ENCODE peak calls at places on chromosomes 4 and X, in seven cellular contexts. G, J, B, C, W, X and E are unnamed samples.

GRCh38 chr4:102809190-102809589 is 18.2 kb downstream of the UBE2D3 start:
- DNase-seq in W (no peak), C (no peak), J (no peak), X (no peak), B (no peak), G (no peak), E (no peak)

GRCh38 chr4:20352172-20352431 is 100.4 kb downstream of the SLIT2 start:
- DNase-seq in X (no peak), G (no peak), B (no peak), J (no peak), W (no peak), C (no peak), E (no peak)

GRCh38 chr4:139184129-139184528 is 7.1 kb upstream of the ELF2 start:
- DNase-seq in C (peak), G (no peak), W (no peak), X (no peak), B (no peak), J (peak), E (no peak)

GRCh38 chr4:168218663-168219062 is 99.9 kb downstream of the DDX60 start:
- DNase-seq in B (no peak), J (peak), G (no peak), X (no peak), W (no peak), C (no peak), E (no peak)

GRCh38 chr4:188781655-188782054 is 642.4 kb downstream of the TRIML1 start:
- DNase-seq in X (no peak), C (no peak), J (no peak), G (no peak), W (no peak), B (peak), E (no peak)

GRCh38 chr4:176818531-176818930 is 25.8 kb upstream of the VEGFC start:
- DNase-seq in J (peak), X (no peak), G (no peak), B (no peak), C (no peak), W (no peak), E (no peak)

GRCh38 chr4:1786544-1787362 is 6.3 kb upstream of the FGFR3 start:
- DNase-seq in B (no peak), X (no peak), C (no peak), J (no peak), W (no peak), G (no peak), E (no peak)

GRCh38 chr4:110641218-110641617 is 18.3 kb upstream of the PITX2 start:
- DNase-seq in C (no peak), G (no peak), J (no peak), B (no peak), X (no peak), W (no peak), E (no peak)

GRCh38 chrX:11663875-11664210 is 1.9 kb downstream of the ARHGAP6 start:
- DNase-seq in G (no peak), X (no peak), B (no peak), W (no peak), J (no peak), C (no peak), E (no peak)

GRCh38 chr4:132101526-132101925 is 1047.6 kb upstream of the PCDH10 start:
- DNase-seq in J (no peak), W (no peak), C (no peak), B (no peak), G (no peak), X (no peak), E (no peak)

GRCh38 chr4:4860803-4861591 is 1.5 kb downstream of the MSX1 start:
- DNase-seq in B (no peak), C (no peak), G (no peak), X (no peak), W (no peak), J (peak), E (peak)

GRCh38 chr4:143186202-143186601 is 1.5 kb downstream of the USP38 start:
- DNase-seq in B (no peak), X (no peak), C (no peak), G (no peak), J (peak), W (no peak), E (no peak)

GRCh38 chrX:130158311-130158710 is 7.3 kb downstream of the AIFM1 start:
- DNase-seq in X (no peak), W (no peak), B (no peak), G (no peak), J (no peak), C (no peak), E (no peak)

GRCh38 chrX:69031181-69031580 is 134.1 kb downstream of the PJA1 start:
- DNase-seq in W (no peak), J (no peak), B (no peak), X (no peak), C (no peak), G (no peak), E (no peak)

GRCh38 chrX:15947648-15948317 is 93.2 kb upstream of the AP1S2 start:
- DNase-seq in B (no peak), G (no peak), C (no peak), J (peak), X (no peak), W (no peak), E (no peak)

GRCh38 chr4:15963001-15963451 is at the start of gene FGFBP2:
- DNase-seq in C (no peak), X (no peak), G (peak), J (peak), B (peak), W (peak), E (no peak)

GRCh38 chrX:153879741-153880439 is 6.1 kb downstream of the L1CAM start:
- DNase-seq in G (no peak), J (no peak), W (no peak), B (no peak), X (no peak), C (no peak), E (no peak)

GRCh38 chrX:123878177-123878576 is 18.3 kb downstream of the XIAP start:
- DNase-seq in G (no peak), W (peak), B (no peak), X (no peak), J (peak), C (no peak), E (no peak)

GRCh38 chr4:47824844-47825243 is 13.0 kb downstream of the CORIN start:
- DNase-seq in B (no peak), J (no peak), W (no peak), G (no peak), C (no peak), X (no peak), E (no peak)

GRCh38 chrX:132219343-132219768 is at the start of gene RAP2C:
- DNase-seq in W (peak), C (peak), G (peak), B (peak), X (peak), J (peak), E (peak)

GRCh38 chrX:40483502-40483901 is 97.3 kb upstream of the ATP6AP2 start:
- DNase-seq in J (no peak), G (no peak), C (no peak), X (no peak), B (no peak), W (no peak), E (no peak)

GRCh38 chr4:99062120-99062519 is 26.5 kb downstream of the ADH5 start:
- DNase-seq in X (no peak), J (no peak), W (no peak), C (no peak), G (no peak), B (no peak), E (no peak)

GRCh38 chr4:139669859-139670258 is 4.2 kb downstream of the MGST2 start:
- DNase-seq in X (no peak), C (no peak), J (no peak), B (no peak), W (no peak), G (no peak), E (no peak)